ENCODE peak calls at places on chromosome 21, in five cellular contexts. S is AG09309, F is dorsolateral prefrontal cortex, G is T-helper 17 cell, Q is RPMI7951. H is an unnamed sample.

GRCh38 chr21:28489197-28489596 is 503.5 kb downstream of the LTN1 start:
- DNase-seq in G (no peak), Q (no peak), F (peak), S (no peak), H (no peak)

GRCh38 chr21:33815153-33815707 is 100.4 kb downstream of the ATP5PO start:
- DNase-seq in G (no peak), Q (no peak), S (no peak), F (no peak), H (no peak)

GRCh38 chr21:27831177-27831576 is 864.3 kb upstream of the ADAMTS5 start:
- DNase-seq in F (no peak), G (no peak), Q (no peak), S (no peak), H (no peak)

GRCh38 chr21:29342394-29342957 is 43.8 kb downstream of the BACH1 start:
- DNase-seq in S (peak), Q (peak), G (no peak), F (no peak), H (peak)

GRCh38 chr21:22900511-22900910 is 1902.3 kb downstream of the NCAM2 start:
- DNase-seq in G (no peak), Q (no peak), S (no peak), F (no peak), H (no peak)

GRCh38 chr21:17454315-17455027 is 58.4 kb upstream of the CXADR start:
- DNase-seq in F (peak), Q (peak), G (no peak), S (peak), H (peak)

GRCh38 chr21:36698160-36699025 is 522 bp upstream of the SIM2 start:
- DNase-seq in F (no peak), Q (peak), S (no peak), G (no peak), H (no peak)

GRCh38 chr21:38297193-38297592 is 40.4 kb downstream of the KCNJ15 start:
- DNase-seq in S (no peak), Q (peak), F (no peak), G (no peak), H (peak)

GRCh38 chr21:45184869-45185268 is 102.8 kb downstream of the POFUT2 start:
- DNase-seq in G (no peak), S (no peak), Q (no peak), F (no peak), H (no peak)

GRCh38 chr21:38136201-38136600 is 120.6 kb upstream of the KCNJ15 start:
- DNase-seq in F (no peak), G (no peak), Q (no peak), S (no peak), H (no peak)

GRCh38 chr21:38819719-38820147 is 14.0 kb downstream of the ETS2 start:
- DNase-seq in F (no peak), S (no peak), Q (peak), G (no peak), H (peak)

H was measured in HCEC 1CT.